ENCODE peak calls at places on chromosomes 6 and 20, in four cellular contexts. R is H54, L is heart left ventricle, M is Peyer's patch. K is an unnamed sample.

GRCh38 chr6:168027521-168027920 is 30.1 kb downstream of the KIF25 start:
- DNase-seq in R (no peak), L (no peak), M (no peak), K (no peak)

GRCh38 chr6:44158770-44159228 is at the start of gene CAPN11:
- DNase-seq in R (no peak), L (no peak), M (no peak), K (no peak)

GRCh38 chr6:12371151-12371550 is 81.0 kb downstream of the EDN1 start:
- DNase-seq in R (no peak), L (no peak), M (no peak), K (no peak)

GRCh38 chr6:116444092-116444491 is 17.1 kb upstream of the CALHM6 start:
- DNase-seq in R (no peak), L (no peak), M (no peak), K (peak)

GRCh38 chr6:170438402-170438753 is 114.7 kb downstream of the PSMB1 start:
- DNase-seq in R (peak), L (peak), M (peak), K (peak)

GRCh38 chr20:46002008-46002407 is 6.7 kb upstream of the MMP9 start:
- DNase-seq in R (no peak), L (no peak), M (no peak), K (no peak)

GRCh38 chr20:60649541-60649940 is 602.5 kb upstream of the CDH4 start:
- DNase-seq in R (no peak), L (no peak), M (no peak), K (no peak)

GRCh38 chr6:11172501-11173337 is 59.7 kb downstream of the NEDD9 start:
- DNase-seq in R (no peak), L (peak), M (peak), K (peak)

GRCh38 chr6:82397962-82398692 is 34.5 kb downstream of the TPBG start:
- DNase-seq in R (peak), L (no peak), M (no peak), K (no peak)

DNA sequence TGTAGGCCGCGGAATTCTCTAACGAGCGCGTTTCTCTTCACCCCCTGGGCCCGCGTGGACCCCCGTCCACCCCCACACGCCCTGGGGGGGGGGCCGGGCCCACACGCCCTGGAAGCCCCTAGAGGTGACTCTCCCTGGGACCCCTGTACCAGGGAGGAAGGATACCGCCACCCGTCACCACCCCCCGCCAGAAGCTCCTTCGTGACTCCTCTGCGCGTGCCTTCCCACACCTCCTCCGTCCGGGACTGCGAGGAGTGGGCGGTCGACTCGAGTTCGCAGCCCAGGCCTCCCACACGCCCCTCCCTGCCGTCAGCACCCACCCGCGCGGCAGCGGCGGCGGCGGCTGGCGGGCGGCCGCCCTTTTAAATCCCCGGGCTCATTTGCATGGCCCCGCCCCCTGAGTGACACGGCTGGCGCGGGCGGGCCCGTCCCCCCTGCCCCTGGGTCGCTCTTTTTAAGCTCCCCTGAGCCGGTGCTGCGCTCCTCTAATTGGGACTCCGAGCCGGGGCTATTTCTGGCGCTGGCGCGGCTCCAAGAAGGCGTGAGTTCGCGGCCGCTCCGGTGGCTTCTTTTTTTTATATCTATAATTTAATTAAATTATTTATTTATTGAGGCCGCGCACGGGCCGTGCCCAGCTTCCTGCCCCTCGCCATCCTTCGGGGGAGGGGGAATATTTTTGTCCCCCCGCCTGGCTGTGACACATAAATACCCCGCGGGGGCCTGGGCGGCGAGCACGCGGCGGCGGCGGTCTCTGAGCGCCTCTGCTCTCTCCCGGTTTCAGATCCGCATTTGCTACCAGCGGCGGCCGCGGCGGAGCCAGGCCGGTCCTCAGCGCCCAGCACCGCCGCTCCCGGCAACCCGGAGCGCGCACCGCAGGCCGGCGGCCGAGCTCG is at the start of gene HMGA1:
- DNase-seq in R (peak), L (peak), M (peak), K (peak)
- TF ChIP-seq POLR2A in R (peak), L (peak), M (peak), K (peak)

DNA sequence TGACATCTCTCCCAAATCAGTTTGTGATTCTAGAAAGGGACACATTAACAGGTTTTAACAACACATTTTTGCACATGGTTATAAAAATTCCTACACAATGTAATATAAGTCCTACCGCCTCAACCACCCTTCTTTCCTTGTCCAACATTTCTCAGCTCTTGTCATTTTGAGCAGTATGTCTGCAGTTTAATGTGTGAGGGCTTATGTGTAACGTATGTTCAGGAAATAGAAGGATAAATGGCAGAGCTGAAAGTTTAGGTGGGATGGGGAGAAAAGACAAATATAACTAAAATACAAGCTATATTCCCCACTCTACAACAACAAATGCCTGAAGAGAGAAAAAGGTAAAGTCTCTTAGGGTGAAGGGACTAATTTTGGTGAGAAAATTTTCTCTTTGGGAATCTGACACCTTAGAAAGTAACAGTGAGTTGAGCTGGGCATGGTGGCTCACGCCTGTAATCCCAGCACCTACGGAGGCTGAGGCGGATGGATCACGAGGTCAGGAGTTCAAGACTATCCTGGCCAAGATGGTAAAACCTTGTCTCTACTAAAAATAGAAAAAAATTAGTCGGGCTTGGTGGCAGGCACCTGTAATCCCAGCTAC is 5.0 kb downstream of the PNRC1 start:
- DNase-seq in R (no peak), L (no peak), M (no peak), K (no peak)
- TF ChIP-seq POLR2A in R (no peak), L (no peak), M (no peak), K (peak)

GRCh38 chr6:13574149-13574570 is 241 bp upstream of the SIRT5 start:
- DNase-seq in R (peak), L (peak), M (peak), K (peak)
- TF ChIP-seq POLR2A in R (peak), L (no peak), M (no peak), K (no peak)

GRCh38 chr20:64079273-64080012 is at the start of gene RGS19:
- DNase-seq in R (peak), L (peak), M (peak), K (peak)
- TF ChIP-seq POLR2A in R (peak), L (no peak), M (no peak), K (no peak)

GRCh38 chr20:18507218-18508191 is at the start of gene SEC23B:
- DNase-seq in R (peak), L (peak), M (peak), K (peak)
- TF ChIP-seq POLR2A in R (peak), L (peak), M (peak), K (peak)

DNA sequence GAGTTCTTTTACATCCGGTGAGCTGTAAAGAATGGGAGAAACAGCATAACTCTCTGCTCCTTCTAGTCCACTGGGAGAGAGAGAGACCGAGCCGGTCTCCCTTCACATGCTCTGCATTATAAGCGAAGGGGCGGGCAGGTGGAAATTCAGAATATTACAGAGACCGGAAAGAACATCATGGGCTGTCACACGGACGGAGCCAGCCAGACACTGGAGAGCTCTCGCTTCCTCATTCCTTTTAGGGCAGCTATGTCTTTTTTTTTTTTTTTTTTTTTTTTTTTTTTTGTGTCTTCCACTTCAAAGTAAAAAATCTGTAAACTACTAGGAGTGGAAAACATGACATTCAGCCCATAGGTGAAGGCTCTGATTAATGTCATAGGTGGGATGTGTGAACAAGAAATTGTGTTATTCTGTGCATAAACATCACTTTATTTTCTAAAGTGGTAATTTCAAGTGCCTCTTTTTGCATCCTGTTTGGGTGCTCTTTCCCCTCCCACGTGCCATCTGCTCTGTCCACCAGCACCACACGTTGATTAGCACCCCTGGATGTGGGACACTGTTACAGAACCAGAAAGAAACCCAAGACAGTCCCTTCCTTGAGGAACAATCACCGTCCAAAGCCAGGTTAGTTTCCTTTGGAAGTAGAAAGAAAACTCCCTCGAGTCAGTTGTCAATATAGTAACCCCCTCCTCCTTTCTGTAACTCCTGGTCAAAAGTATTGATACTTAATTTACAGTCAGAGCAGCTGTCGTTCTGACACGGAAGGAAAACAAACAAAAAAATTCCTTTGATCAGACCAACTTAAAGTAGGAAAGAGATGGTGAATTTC is at the start of gene TAGAP:
- DNase-seq in R (no peak), L (peak), M (peak), K (peak)
- TF ChIP-seq POLR2A in R (no peak), L (no peak), M (peak), K (peak)

GRCh38 chr20:56758706-56759105 is 129.6 kb downstream of the TFAP2C start:
- DNase-seq in R (no peak), L (no peak), M (no peak), K (no peak)
- TF ChIP-seq POLR2A in R (no peak), L (no peak), M (no peak), K (no peak)

DNA sequence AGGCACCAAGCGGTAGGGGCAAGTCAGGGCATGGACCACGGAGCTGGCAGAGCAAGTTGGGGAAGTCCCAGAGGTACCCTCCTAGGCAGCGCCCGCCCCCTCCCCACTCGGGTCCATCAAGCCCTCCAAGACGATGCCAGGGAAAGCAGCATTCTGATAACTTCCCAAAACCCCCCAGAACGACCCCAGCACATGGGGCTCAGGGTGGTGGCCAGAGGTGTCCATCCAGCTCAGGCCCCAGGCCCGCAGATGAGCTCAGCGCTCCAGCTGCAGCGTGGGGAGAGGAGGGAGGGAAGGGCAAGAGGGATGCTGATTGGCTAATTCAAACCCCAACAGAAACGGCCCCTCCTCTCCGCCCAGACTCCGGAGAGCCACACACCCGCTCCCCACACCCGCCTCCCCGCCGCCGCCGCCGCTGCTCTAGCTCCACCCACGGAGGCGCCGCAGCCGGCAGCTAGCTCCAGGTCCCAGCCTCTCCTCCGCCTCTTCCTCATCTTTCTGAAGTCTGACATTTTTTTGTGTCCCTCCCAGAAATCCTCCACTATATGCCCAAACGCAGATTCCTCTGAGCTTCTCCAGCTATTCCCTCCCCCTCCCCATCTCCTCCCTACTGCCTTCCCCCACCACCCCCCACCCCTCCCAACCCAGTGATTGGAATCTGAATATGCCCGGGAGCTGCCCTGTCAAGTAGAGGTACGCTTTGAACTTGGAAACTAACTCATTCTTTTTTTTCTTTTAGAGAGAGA is 40.3 kb upstream of the TLDC2 start:
- DNase-seq in R (peak), L (peak), M (peak), K (peak)
- TF ChIP-seq POLR2A in R (peak), L (no peak), M (peak), K (peak)

GRCh38 chr6:85066270-85066669 is 301.9 kb upstream of the TBX18 start:
- DNase-seq in R (no peak), L (no peak), M (no peak), K (no peak)
- TF ChIP-seq POLR2A in R (no peak), L (no peak), M (no peak), K (no peak)

DNA sequence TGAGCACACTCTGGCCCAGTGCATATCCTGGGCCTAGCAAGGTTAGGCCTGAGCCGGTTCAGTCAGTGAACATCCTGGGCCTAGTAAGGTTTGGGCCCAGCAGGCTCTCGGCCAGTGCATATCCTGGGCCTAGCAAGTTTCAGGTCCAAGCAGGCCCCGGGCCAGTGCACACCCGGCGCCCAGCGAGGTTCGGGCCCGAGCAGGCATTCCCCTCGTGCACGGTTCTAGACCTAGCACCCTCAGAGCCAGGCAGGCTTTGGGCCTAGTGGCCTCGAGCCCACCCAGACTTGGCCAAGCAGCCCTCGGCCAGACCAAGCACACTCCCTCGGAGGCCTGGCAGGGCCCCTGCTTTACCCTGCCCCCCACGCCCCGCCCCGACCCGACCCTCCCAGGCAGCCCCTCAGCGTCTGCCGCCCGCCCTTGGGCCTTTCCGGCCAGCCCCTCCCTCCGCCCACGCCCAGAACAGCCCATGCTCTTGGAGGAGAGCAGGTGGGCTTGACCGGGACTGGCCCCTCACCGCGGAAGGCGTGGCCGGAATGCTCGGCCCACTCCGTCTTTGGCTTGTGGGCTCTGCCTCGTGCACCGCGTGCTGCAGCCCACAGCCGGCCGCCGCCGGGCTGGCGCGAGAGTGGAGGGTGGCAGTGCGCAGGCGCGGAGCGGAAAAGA is at the start of gene CTCFL:
- DNase-seq in R (no peak), L (no peak), M (no peak), K (no peak)
- TF ChIP-seq POLR2A in R (no peak), L (no peak), M (no peak), K (no peak)

K was measured in erythroblast.